ENCODE peak calls at places on chromosomes 6 and 20, in nine cellular contexts. U is WTC11; B is ecto neural progenitor cell; Z is posterior cingulate gyrus; Y is stimulated activated CD4-positive, alpha-beta T cell treated with anti-CD3 and anti-CD28 coated beads, TNF-alpha, amount 100 ng/mL, for 48 hours; F is NCI-H2171; L is HEK293T; N is Karpas-422; G is CD8-positive, alpha-beta T cell. W is an unnamed sample.

GRCh38 chr20:325889-326644 is 715 bp downstream of the SOX12 start:
- DNase-seq in U (peak; percentile 70), G (no peak), Z (peak; percentile 63), L (peak; percentile 43), Y (no peak), B (peak; percentile 84), N (peak; percentile 82), F (peak; percentile 60), W (peak; percentile 7)

GRCh38 chr6:5011346-5011745 is 7.5 kb upstream of the RPP40 start:
- DNase-seq in U (no peak), L (no peak), Z (no peak), B (no peak), F (no peak), Y (no peak), G (no peak), N (no peak), W (no peak)

GRCh38 chr6:113586966-113587699 is 270.0 kb upstream of the MARCKS start:
- DNase-seq in U (peak; percentile 21), Y (no peak), Z (no peak), G (no peak), N (no peak), F (no peak), L (no peak), B (no peak), W (no peak)

GRCh38 chr6:41222045-41222444 is 6.1 kb upstream of the TREML4 start:
- DNase-seq in L (no peak), N (no peak), U (no peak), Z (no peak), B (no peak), Y (no peak), F (no peak), G (no peak), W (no peak)

GRCh38 chr6:131950767-131951575 is at the start of gene CCN2:
- DNase-seq in F (no peak), Z (peak; percentile 54), U (peak; percentile 95), Y (no peak), B (peak; percentile 96), L (peak; percentile 75), G (no peak), N (no peak), W (peak; percentile 93)

GRCh38 chr6:42007753-42008528 is 42.4 kb upstream of the TAF8 start:
- DNase-seq in G (peak; percentile 39), Y (no peak), N (peak; percentile 60), U (no peak), B (no peak), Z (no peak), F (peak; percentile 3), L (no peak), W (no peak)

GRCh38 chr20:59566631-59567524 is 37.5 kb upstream of the PHACTR3 start:
- DNase-seq in N (no peak), Y (no peak), L (no peak), Z (no peak), B (no peak), G (no peak), F (no peak), U (no peak), W (no peak)

GRCh38 chr6:9634776-9635175 is 780.1 kb downstream of the TFAP2A start:
- DNase-seq in B (no peak), F (no peak), U (no peak), Z (no peak), Y (no peak), G (no peak), N (no peak), L (no peak), W (no peak)

GRCh38 chr6:76681781-76682180 is 609.3 kb upstream of the IMPG1 start:
- DNase-seq in Y (no peak), B (no peak), U (no peak), Z (no peak), N (no peak), F (no peak), L (no peak), G (no peak), W (no peak)

GRCh38 chr6:17167327-17167979 is 65.6 kb downstream of the STMND1 start:
- DNase-seq in Z (peak; percentile 39), F (no peak), Y (no peak), U (peak; percentile 66), N (no peak), L (peak; percentile 74), B (peak; percentile 68), G (no peak), W (peak; percentile 9)

GRCh38 chr20:61896058-61896961 is 169.4 kb downstream of the TAF4 start:
- DNase-seq in G (no peak), Z (peak; percentile 66), U (peak; percentile 74), Y (no peak), F (peak; percentile 28), L (peak; percentile 79), N (peak; percentile 84), B (peak; percentile 80), W (no peak)

GRCh38 chr20:24007073-24007595 is 18.6 kb upstream of the GGTLC1 start:
- DNase-seq in N (no peak), Z (no peak), G (no peak), F (no peak), Y (no peak), L (no peak), B (no peak), U (no peak), W (no peak)

GRCh38 chr6:136066005-136066404 is 184.1 kb downstream of the MTFR2 start:
- DNase-seq in G (no peak), Y (no peak), L (no peak), Z (no peak), U (no peak), F (no peak), B (no peak), N (no peak), W (peak; percentile 80)

GRCh38 chr20:21265457-21266190 is 37.5 kb upstream of the XRN2 start:
- DNase-seq in G (no peak), Z (no peak), N (no peak), L (no peak), F (peak; percentile 82), B (no peak), Y (no peak), U (no peak), W (no peak)

GRCh38 chr6:36160147-36160760 is 29.9 kb downstream of the MAPK13 start:
- DNase-seq in U (no peak), L (no peak), G (no peak), Z (no peak), B (no peak), Y (no peak), F (no peak), N (no peak), W (peak; percentile 39)

GRCh38 chr6:15265787-15266186 is 19.9 kb downstream of the JARID2 start:
- DNase-seq in L (no peak), U (no peak), G (no peak), Y (no peak), F (no peak), B (no peak), N (no peak), Z (no peak), W (no peak)

GRCh38 chr6:2000962-2001361 is 244.4 kb downstream of the GMDS start:
- DNase-seq in Z (no peak), L (no peak), U (no peak), G (no peak), Y (no peak), F (no peak), N (no peak), B (no peak), W (no peak)

GRCh38 chr6:151452750-151453427 is 963 bp upstream of the RMND1 start:
- DNase-seq in G (no peak), Z (no peak), N (peak; percentile 69), Y (no peak), F (no peak), L (no peak), U (no peak), B (no peak), W (peak; percentile 16)

GRCh38 chr6:79947191-79948173 is at the start of gene ELOVL4:
- DNase-seq in N (no peak), F (peak; percentile 91), B (peak; percentile 91), U (peak; percentile 91), L (peak; percentile 82), G (peak; percentile 26), Z (peak; percentile 83), Y (peak; percentile 34), W (no peak)

GRCh38 chr20:23035731-23036130 is 619 bp downstream of the SSTR4 start:
- DNase-seq in U (no peak), Y (no peak), B (no peak), F (no peak), N (no peak), Z (no peak), L (no peak), G (no peak), W (no peak)

GRCh38 chr6:72940265-72940664 is 285.0 kb downstream of the KHDC1L start:
- DNase-seq in F (no peak), B (no peak), N (no peak), U (no peak), Z (no peak), G (no peak), L (no peak), Y (no peak), W (no peak)

GRCh38 chr6:147201885-147202515 is 2.2 kb upstream of the STXBP5 start:
- DNase-seq in Z (no peak), L (peak; percentile 47), U (peak; percentile 21), G (no peak), Y (no peak), N (peak; percentile 46), B (peak; percentile 49), F (no peak), W (no peak)

GRCh38 chr6:112318505-112318904 is 28.6 kb upstream of the RFPL4B start:
- DNase-seq in U (no peak), G (no peak), N (no peak), F (no peak), L (no peak), Y (no peak), Z (no peak), B (no peak), W (no peak)

GRCh38 chr6:47159763-47160162 is 117.6 kb upstream of the ADGRF1 start:
- DNase-seq in F (no peak), Y (no peak), Z (no peak), B (no peak), N (no peak), U (no peak), L (no peak), G (no peak), W (no peak)

GRCh38 chr20:36754656-36755222 is 8.8 kb upstream of the NDRG3 start:
- DNase-seq in U (peak; percentile 54), B (peak; percentile 58), G (peak; percentile 19), N (peak; percentile 78), F (peak; percentile 23), L (peak; percentile 63), Y (no peak), Z (peak; percentile 52), W (peak; percentile 47)

GRCh38 chr20:25301357-25301920 is 53.6 kb downstream of the PYGB start:
- DNase-seq in Y (no peak), N (no peak), F (no peak), L (no peak), Z (no peak), U (no peak), B (no peak), G (no peak), W (no peak)

GRCh38 chr6:150273457-150274309 is 95.1 kb upstream of the IYD start:
- DNase-seq in L (no peak), U (no peak), Z (no peak), Y (no peak), G (no peak), B (no peak), N (no peak), F (no peak), W (no peak)

GRCh38 chr20:19864130-19864529 is 106.1 kb downstream of the RIN2 start:
- DNase-seq in N (no peak), B (no peak), Z (no peak), F (no peak), Y (no peak), L (no peak), U (no peak), G (no peak), W (no peak)

GRCh38 chr6:106963544-106963943 is 11.0 kb downstream of the CD24 start:
- DNase-seq in N (no peak), Z (no peak), Y (no peak), B (no peak), L (no peak), U (no peak), G (no peak), F (no peak), W (no peak)

GRCh38 chr20:45611054-45611453 is 18.5 kb upstream of the WFDC10A start:
- DNase-seq in F (no peak), G (no peak), Y (peak; percentile 62), U (no peak), B (no peak), N (no peak), L (no peak), Z (no peak), W (peak; percentile 78)

GRCh38 chr6:32954983-32955802 is 2.3 kb upstream of the HLA-DMA start:
- DNase-seq in N (peak; percentile 83), U (peak; percentile 53), L (peak; percentile 53), G (no peak), Z (no peak), F (no peak), Y (no peak), B (no peak), W (no peak)

W was measured in NCI-H226.